ENCODE peak calls at places on chromosomes 12 and 14, in seven cellular contexts. P is neuronal stem cell, A is mesenchymal stem cell, J is H9, V is mesendoderm, U is IMR-90, E is H1. G is an unnamed sample.

GRCh38 chr12:125021771-125022170 is 28.3 kb downstream of the BRI3BP start:
- DNase-seq in P (no peak), A (no peak), J (no peak), V (no peak), U (no peak), E (no peak), G (no peak)

GRCh38 chr14:100860556-100861187 is 34.8 kb downstream of the MEG3 start:
- DNase-seq in P (no peak), A (no peak), J (no peak), V (no peak), U (no peak), E (no peak), G (no peak)

GRCh38 chr12:93766802-93767523 is 89.8 kb downstream of the CRADD start:
- DNase-seq in P (no peak), A (peak), J (no peak), V (peak), U (peak), E (no peak), G (peak)

GRCh38 chr12:751192-751827 is 1.1 kb upstream of the WNK1 start:
- DNase-seq in P (peak), A (peak), J (peak), V (peak), U (peak), E (peak), G (peak)

GRCh38 chr12:28110329-28110728 is 79.9 kb upstream of the CCDC91 start:
- DNase-seq in P (no peak), A (no peak), J (no peak), V (peak), U (no peak), E (no peak), G (no peak)

GRCh38 chr14:75967866-75968265 is 13.9 kb downstream of the TGFB3 start:
- DNase-seq in P (no peak), A (no peak), J (no peak), V (no peak), U (no peak), E (no peak), G (no peak)

GRCh38 chr12:127230843-127231260 is 1036.1 kb upstream of the TMEM132C start:
- DNase-seq in P (no peak), A (peak), J (no peak), V (no peak), U (peak), E (no peak), G (no peak)

GRCh38 chr12:97425380-97425779 is 37.2 kb upstream of the RMST start:
- DNase-seq in P (no peak), A (no peak), J (no peak), V (peak), U (no peak), E (no peak), G (no peak)

GRCh38 chr14:35534130-35534883 is at the start of gene INSM2:
- DNase-seq in P (peak), A (no peak), J (no peak), V (peak), U (peak), E (no peak), G (no peak)

GRCh38 chr12:131332224-131332623 is 378.5 kb downstream of the ADGRD1 start:
- DNase-seq in P (no peak), A (no peak), J (no peak), V (no peak), U (no peak), E (no peak), G (no peak)

DNA sequence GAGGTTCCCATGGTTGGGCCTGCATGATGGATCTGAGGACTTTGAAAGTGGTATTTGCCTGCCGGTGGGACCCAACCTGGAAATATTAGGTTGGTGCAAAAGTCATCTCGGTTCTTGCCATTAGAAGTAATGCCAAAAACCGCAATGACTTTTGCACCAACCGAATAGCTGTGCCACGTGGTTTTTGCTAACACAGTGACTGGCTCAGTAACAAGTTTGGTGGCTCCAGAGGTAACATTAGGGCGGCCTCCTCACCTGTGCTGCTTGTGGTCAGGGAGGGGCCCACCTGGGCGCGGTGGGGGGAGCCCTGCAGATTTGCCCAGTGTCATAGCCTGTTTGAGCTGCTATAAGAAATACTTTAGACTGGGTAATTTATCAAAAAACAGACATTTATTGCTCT is 1.8 kb downstream of the BDKRB2 start:
- DNase-seq in P (no peak), A (no peak), J (no peak), V (no peak), U (no peak), E (no peak), G (no peak)
- H3K9ac ChIP-seq in P (peak), A (peak), J (no peak), V (no peak), U (peak), E (no peak), G (no peak)

DNA sequence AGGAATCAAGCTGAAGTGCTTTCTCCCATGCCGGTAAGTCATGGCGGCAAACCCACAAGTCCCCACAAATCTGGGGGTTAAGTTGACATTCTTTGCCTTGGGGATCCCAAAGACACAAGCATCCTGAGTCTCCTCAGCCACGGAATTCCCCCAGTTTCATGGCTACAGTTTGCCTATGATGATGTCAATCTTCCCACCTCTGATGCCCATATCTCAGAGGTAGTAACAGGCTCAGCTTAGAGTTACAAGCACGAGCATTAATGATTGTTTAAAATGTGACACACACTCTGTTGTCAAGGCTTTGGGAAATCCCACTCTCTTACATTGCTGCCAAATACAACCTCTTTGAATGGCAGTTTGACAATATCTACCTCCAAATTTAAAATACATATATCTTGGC is 22.3 kb downstream of the NOS1 start:
- DNase-seq in P (no peak), A (no peak), J (no peak), V (no peak), U (no peak), E (no peak), G (no peak)
- H3K4ac ChIP-seq in P (no peak), A (no peak), J (no peak), V (no peak), U (no peak), E (no peak), G (no peak)

GRCh38 chr14:74908861-74909341 is 14.2 kb downstream of the RPS6KL1 start:
- DNase-seq in P (no peak), A (no peak), J (no peak), V (no peak), U (no peak), E (no peak), G (no peak)

GRCh38 chr14:74905595-74906142 is 17.4 kb downstream of the RPS6KL1 start:
- DNase-seq in P (peak), A (peak), J (peak), V (peak), U (peak), E (no peak), G (peak)

GRCh38 chr14:74909501-74909900 is 13.6 kb downstream of the RPS6KL1 start:
- DNase-seq in P (no peak), A (no peak), J (no peak), V (no peak), U (no peak), E (no peak), G (no peak)

GRCh38 chr14:74906923-74907620 is 16.0 kb downstream of the RPS6KL1 start:
- DNase-seq in P (no peak), A (no peak), J (no peak), V (no peak), U (no peak), E (no peak), G (no peak)

GRCh38 chr14:74907744-74908143 is 15.3 kb downstream of the RPS6KL1 start:
- DNase-seq in P (no peak), A (no peak), J (no peak), V (no peak), U (no peak), E (no peak), G (no peak)
- H3K9ac ChIP-seq in P (no peak), A (no peak), J (no peak), V (no peak), U (no peak), E (no peak), G (no peak)

GRCh38 chr12:82565982-82566381 is 120.7 kb upstream of the TMTC2 start:
- DNase-seq in P (no peak), A (no peak), J (no peak), V (no peak), U (no peak), E (no peak), G (no peak)
- H3K4ac ChIP-seq in P (no peak), A (no peak), J (no peak), V (no peak), U (no peak), E (no peak), G (no peak)

DNA sequence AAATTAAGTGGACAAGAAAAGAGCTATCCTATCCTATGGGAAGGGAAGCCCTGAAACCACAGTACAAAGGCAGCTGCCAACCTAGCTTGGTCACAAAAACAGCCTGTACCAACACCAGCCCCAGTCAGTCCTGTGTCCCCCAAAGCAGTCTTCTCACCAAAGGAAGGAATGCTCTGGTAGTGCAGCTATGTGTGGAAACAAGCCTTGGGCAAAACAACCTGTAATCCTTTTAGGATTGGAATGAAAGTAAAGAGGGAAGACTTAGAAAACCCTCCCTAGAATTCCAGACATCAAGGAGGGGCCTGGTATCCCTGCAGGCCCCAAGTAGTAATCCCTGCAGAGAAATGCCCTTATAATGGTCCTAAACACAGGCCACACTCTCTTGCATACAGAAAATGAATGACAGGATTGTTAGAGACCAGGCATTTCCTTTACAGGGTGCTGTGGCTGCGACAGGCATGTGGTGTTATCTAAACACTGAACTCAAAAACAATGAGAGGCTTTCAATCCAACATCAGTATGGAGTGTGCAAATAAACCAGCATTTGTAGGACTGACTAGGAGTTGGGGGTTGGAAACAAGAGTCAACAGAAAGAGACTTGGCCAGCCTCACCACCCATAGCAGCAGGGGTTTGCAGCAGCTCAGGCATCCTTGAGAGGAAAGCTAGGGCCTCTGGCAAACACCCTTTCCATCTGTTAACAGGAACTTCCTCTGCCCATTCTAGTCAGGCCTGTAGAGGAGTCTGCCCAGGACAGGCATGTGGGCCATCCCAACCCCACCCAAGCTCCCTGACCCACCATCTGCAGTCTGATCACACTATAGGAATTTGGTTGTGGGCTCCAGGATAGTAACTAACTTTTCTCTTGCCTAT is 59.1 kb downstream of the DCAF5 start:
- DNase-seq in P (no peak), A (peak), J (no peak), V (peak), U (peak), E (no peak), G (peak)
- H3K9ac ChIP-seq in P (no peak), A (no peak), J (no peak), V (no peak), U (peak), E (no peak), G (no peak)

DNA sequence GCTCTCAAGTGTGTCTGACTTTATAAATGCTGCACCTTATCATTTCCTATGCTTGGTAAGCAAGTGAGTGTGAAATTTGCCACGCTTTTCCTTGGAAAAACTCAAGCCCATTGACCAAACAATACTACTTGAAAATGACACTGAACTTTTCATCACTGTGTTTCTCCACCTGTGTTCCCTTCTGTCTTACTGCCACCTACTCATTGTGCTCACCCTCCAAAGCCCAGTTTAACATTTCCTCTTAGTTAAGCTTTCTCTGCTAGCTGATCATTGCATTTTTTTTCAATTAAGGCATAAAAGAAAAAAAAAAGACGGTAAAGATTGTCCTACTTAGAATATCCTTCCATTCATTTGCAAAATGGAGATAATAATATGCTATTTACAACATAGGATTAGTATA is 445.7 kb downstream of the DPF3 start:
- DNase-seq in P (no peak), A (no peak), J (no peak), V (no peak), U (no peak), E (no peak), G (no peak)
- H3K4ac ChIP-seq in P (no peak), A (no peak), J (no peak), V (no peak), U (no peak), E (no peak), G (no peak)

GRCh38 chr14:60651051-60651935 is 2.0 kb upstream of the SIX1 start:
- DNase-seq in P (peak), A (no peak), J (no peak), V (no peak), U (no peak), E (no peak), G (no peak)
- H3K9ac ChIP-seq in P (no peak), A (no peak), J (no peak), V (no peak), U (no peak), E (no peak), G (no peak)

GRCh38 chr12:88127099-88127498 is 14.8 kb downstream of the CEP290 start:
- DNase-seq in P (no peak), A (no peak), J (no peak), V (no peak), U (no peak), E (no peak), G (no peak)

GRCh38 chr12:88132387-88132786 is 9.5 kb downstream of the CEP290 start:
- DNase-seq in P (no peak), A (no peak), J (no peak), V (no peak), U (no peak), E (no peak), G (no peak)

GRCh38 chr12:88122666-88123065 is 19.2 kb downstream of the CEP290 start:
- DNase-seq in P (no peak), A (no peak), J (no peak), V (no peak), U (no peak), E (no peak), G (no peak)

DNA sequence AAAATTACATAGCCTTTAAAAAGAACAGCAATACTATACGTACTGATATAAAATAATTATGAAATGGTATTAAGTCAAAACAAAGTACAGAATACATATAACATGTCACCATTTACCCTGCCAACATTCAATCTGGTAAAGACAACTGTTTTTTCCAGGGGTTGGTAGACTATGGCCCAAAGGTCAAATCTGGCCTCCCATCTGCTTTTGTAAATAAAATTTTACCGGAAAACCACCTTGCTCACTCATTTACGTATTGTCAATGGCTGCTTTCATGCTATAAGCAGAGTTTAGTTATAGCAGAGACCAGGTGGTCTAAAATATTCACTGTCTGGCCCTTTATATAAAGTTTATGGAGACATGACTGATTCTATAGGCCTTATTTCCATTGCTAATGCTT is 14.0 kb downstream of the CEP290 start:
- DNase-seq in P (no peak), A (no peak), J (no peak), V (no peak), U (no peak), E (no peak), G (no peak)
- H3K4ac ChIP-seq in P (no peak), A (no peak), J (no peak), V (no peak), U (no peak), E (no peak), G (no peak)

DNA sequence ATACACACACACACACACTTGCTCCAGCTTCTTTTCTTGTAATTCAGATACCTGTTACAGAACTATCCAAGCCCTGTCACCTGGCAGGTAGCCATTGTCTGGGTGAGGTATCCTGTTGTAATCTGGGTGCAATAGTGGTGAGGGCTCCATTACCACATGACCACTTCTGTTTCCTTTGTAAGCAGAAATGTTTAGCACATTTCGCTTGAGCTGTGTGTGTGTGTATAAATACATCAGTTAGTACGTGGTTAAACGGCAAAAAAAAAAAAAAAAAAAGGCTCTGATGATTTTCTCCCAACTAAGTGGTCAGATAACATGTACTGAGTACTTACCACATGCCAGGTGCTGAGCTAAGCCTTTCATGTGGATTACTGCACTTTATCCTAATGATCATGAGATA is 129.3 kb upstream of the SSTR1 start:
- DNase-seq in P (no peak), A (no peak), J (no peak), V (no peak), U (no peak), E (no peak), G (no peak)
- H3K9ac ChIP-seq in P (no peak), A (no peak), J (no peak), V (no peak), U (no peak), E (no peak), G (no peak)

GRCh38 chr14:30995674-30996073 is 29.8 kb upstream of the AP4S1 start:
- DNase-seq in P (no peak), A (no peak), J (no peak), V (no peak), U (no peak), E (no peak), G (no peak)
- H3K4ac ChIP-seq in P (no peak), A (no peak), J (no peak), V (no peak), U (no peak), E (no peak), G (no peak)

G was measured in trophoblast cell.